ENCODE peak calls at places on chromosomes 12 and 14, in seven cellular contexts. T is cardiac muscle cell; M is esophagus muscularis mucosa; L is Peyer's patch; G is fibroblast of mammary gland; H is fibroblast of the aortic adventitia; Y is CD8-positive, alpha-beta memory T cell. F is an unnamed sample.

GRCh38 chr12:119685375-119685774 is 17.4 kb downstream of the PRKAB1 start:
- DNase-seq in T (no peak), M (no peak), L (no peak), G (no peak), H (no peak), Y (no peak), F (no peak)

GRCh38 chr14:58488550-58488949 is 61.0 kb downstream of the KIAA0586 start:
- DNase-seq in T (peak; percentile 36), M (no peak), L (no peak), G (peak; percentile 48), H (peak; percentile 11), Y (no peak), F (no peak)

GRCh38 chr12:2266666-2267623 is 214.2 kb downstream of the CACNA1C start:
- DNase-seq in T (no peak), M (no peak), L (peak; percentile 68), G (peak; percentile 43), H (no peak), Y (no peak), F (no peak)

GRCh38 chr12:19451196-19451595 is 11.9 kb downstream of the AEBP2 start:
- DNase-seq in T (peak; percentile 49), M (no peak), L (no peak), G (no peak), H (no peak), Y (no peak), F (no peak)

GRCh38 chr14:68518910-68519686 is 273.8 kb downstream of the ZFP36L1 start:
- DNase-seq in T (peak; percentile 84), M (no peak), L (no peak), G (peak; percentile 78), H (peak; percentile 80), Y (no peak), F (no peak)

GRCh38 chr14:103898711-103899110 is 29.5 kb upstream of the TDRD9 start:
- DNase-seq in T (no peak), M (no peak), L (peak; percentile 54), G (no peak), H (no peak), Y (no peak), F (no peak)

GRCh38 chr14:36085861-36086260 is 90.7 kb downstream of the PTCSC3 start:
- DNase-seq in T (no peak), M (no peak), L (no peak), G (no peak), H (no peak), Y (no peak), F (no peak)

GRCh38 chr12:58712981-58713380 is 207.3 kb downstream of the LRIG3 start:
- DNase-seq in T (no peak), M (no peak), L (no peak), G (no peak), H (no peak), Y (no peak), F (no peak)

GRCh38 chr14:84797326-84797725 is 732.6 kb upstream of the FLRT2 start:
- DNase-seq in T (no peak), M (no peak), L (no peak), G (no peak), H (no peak), Y (no peak), F (no peak)

GRCh38 chr14:105163040-105163742 is 5.4 kb downstream of the JAG2 start:
- DNase-seq in T (no peak), M (no peak), L (no peak), G (no peak), H (no peak), Y (no peak), F (no peak)

GRCh38 chr14:89428556-89429196 is 11.6 kb upstream of the FOXN3 start:
- DNase-seq in T (no peak), M (no peak), L (no peak), G (no peak), H (peak; percentile 31), Y (no peak), F (no peak)

GRCh38 chr12:108047130-108047550 is 81.9 kb upstream of the WSCD2 start:
- DNase-seq in T (peak; percentile 32), M (no peak), L (no peak), G (no peak), H (peak; percentile 22), Y (no peak), F (no peak)

GRCh38 chr14:88478931-88479330 is 75.9 kb downstream of the PTPN21 start:
- DNase-seq in T (no peak), M (no peak), L (no peak), G (no peak), H (no peak), Y (no peak), F (no peak)

GRCh38 chr14:77151918-77152588 is 10.5 kb upstream of the ZDHHC22 start:
- DNase-seq in T (peak; percentile 52), M (no peak), L (no peak), G (peak; percentile 23), H (peak; percentile 49), Y (no peak), F (no peak)

GRCh38 chr12:56931474-56931978 is 2.7 kb downstream of the SDR9C7 start:
- DNase-seq in T (peak; percentile 92), M (peak; percentile 87), L (no peak), G (peak; percentile 53), H (peak; percentile 72), Y (no peak), F (no peak)

GRCh38 chr12:55934773-55935172 is 3.8 kb downstream of the DGKA start:
- DNase-seq in T (no peak), M (no peak), L (no peak), G (no peak), H (no peak), Y (no peak), F (no peak)

GRCh38 chr12:127308148-127308547 is 958.8 kb upstream of the TMEM132C start:
- DNase-seq in T (no peak), M (peak; percentile 88), L (no peak), G (no peak), H (no peak), Y (no peak), F (no peak)

GRCh38 chr12:127300753-127301152 is 966.2 kb upstream of the TMEM132C start:
- DNase-seq in T (no peak), M (peak; percentile 47), L (no peak), G (no peak), H (no peak), Y (no peak), F (no peak)

GRCh38 chr12:127306604-127307215 is 960.3 kb upstream of the TMEM132C start:
- DNase-seq in T (no peak), M (no peak), L (no peak), G (peak; percentile 53), H (peak; percentile 60), Y (no peak), F (no peak)

GRCh38 chr12:127310548-127310947 is 956.4 kb upstream of the TMEM132C start:
- DNase-seq in T (no peak), M (no peak), L (no peak), G (no peak), H (no peak), Y (no peak), F (no peak)

DNA sequence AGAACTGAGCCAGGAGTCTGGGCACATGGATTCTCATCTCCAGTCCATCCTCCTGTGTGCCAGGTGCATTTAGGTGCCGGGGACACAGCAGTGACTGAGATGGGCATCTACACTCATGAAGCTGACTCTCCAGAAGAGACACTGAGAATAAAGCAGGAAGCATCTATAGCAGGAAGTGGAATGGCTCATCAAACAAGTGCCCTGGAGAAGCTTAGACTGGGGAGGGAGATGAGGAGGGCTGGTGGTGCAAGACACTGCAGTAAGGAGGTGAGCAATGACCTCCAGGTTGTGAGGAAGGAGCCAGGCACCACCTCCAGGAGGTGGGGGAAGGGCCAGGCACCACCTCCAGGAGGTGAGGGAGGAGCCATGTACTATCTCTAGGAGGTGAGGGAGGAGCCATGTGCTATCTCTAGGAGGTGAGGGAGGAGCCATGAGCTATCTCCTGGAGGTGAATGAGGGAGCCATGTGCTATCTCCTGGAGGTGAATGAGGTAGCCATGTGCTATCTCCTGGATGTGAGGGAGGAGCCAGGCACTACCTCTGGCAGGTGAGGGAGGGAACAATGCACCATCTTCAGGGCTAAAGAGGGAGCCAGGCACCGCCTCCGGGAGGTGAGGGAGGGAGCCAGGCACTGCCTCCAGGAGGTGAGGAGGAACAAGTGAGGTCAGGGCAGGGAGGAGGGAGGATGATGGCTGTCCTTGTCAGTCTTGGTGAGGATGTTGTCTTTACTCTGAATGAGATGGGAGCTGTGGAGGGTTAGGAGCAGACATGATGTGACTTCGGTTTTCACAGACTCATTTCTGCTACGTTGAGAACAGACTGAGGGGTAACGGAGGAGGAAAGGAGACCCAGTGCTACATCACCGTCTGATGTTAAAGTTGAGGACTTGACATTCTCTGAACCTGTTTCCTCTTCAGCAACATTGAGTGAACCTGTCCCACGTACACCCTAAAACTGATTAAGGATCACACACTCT is 961.9 kb upstream of the TMEM132C start:
- DNase-seq in T (no peak), M (peak; percentile 82), L (no peak), G (no peak), H (no peak), Y (no peak), F (no peak)
- H3K4me3 ChIP-seq in T (no peak overlapping the region), M (no peak overlapping the region), L (no peak overlapping the region), G (no peak overlapping the region), H (no peak overlapping the region), Y (no peak overlapping the region), F (no peak overlapping the region)

DNA sequence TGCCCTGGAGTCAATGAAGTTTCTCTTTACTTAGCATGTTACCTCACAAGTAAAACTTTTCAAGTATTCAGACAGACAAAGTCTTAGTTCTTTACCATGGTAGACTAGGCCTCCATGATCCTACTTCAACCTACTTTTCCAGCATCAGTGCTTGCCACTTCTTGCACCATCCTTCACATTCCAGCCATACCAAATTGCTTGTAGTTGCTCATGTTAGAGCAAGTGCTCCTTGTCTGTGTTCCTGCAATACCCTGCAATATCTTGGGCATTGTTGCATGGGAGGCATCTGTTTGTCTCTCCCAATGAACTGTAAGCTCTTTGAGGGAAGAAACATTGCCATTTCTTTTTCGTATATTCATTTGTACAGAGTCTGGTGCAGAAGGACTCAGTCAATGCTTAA is 77.9 kb downstream of the SRGAP1 start:
- DNase-seq in T (peak; percentile 80), M (no peak), L (no peak), G (no peak), H (peak; percentile 79), Y (no peak), F (no peak)
- H3K4me3 ChIP-seq in T (no peak overlapping the region), M (no peak overlapping the region), L (no peak overlapping the region), G (no peak overlapping the region), H (no peak overlapping the region), Y (no peak overlapping the region), F (no peak overlapping the region)

GRCh38 chr12:16610743-16611142 is 4.8 kb upstream of the LMO3 start:
- DNase-seq in T (no peak), M (no peak), L (no peak), G (no peak), H (no peak), Y (no peak), F (no peak)
- H3K4me3 ChIP-seq in T (no peak overlapping the region), M (peak overlapping the region; percentile 63), L (no peak overlapping the region), G (no peak overlapping the region), H (no peak overlapping the region), Y (no peak overlapping the region), F (no peak overlapping the region)

GRCh38 chr12:7131502-7131866 is 1.3 kb downstream of the CLSTN3 start:
- DNase-seq in T (no peak), M (no peak), L (no peak), G (no peak), H (no peak), Y (peak; percentile 58), F (no peak)
- H3K4me3 ChIP-seq in T (peak overlapping the region; percentile 44), M (peak overlapping the region; percentile 72), L (peak overlapping the region; percentile 65), G (no peak overlapping the region), H (no peak overlapping the region), Y (peak overlapping the region; percentile 70), F (peak overlapping the region; percentile 88)

GRCh38 chr14:22481546-22481945 is 107.5 kb downstream of the DAD1 start:
- DNase-seq in T (no peak), M (no peak), L (no peak), G (no peak), H (no peak), Y (no peak), F (no peak)
- H3K4me3 ChIP-seq in T (no peak overlapping the region), M (no peak overlapping the region), L (no peak overlapping the region), G (no peak overlapping the region), H (no peak overlapping the region), Y (no peak overlapping the region), F (no peak overlapping the region)